ENCODE peak calls at places on chromosomes 3 and 15, in five cellular contexts. E, C, Z, A and F are unnamed samples.

GRCh38 chr15:70055601-70056051 is 42.1 kb downstream of the TLE3 start:
- DNase-seq in E (no peak), C (no peak), Z (no peak), A (no peak), F (no peak)

GRCh38 chr3:47985376-47985775 is 30.8 kb downstream of the MAP4 start:
- DNase-seq in E (peak; percentile 19), C (no peak), Z (no peak), A (no peak), F (no peak)

GRCh38 chr3:196227629-196228493 is 11.5 kb downstream of the SLC51A start:
- DNase-seq in E (peak; percentile 81), C (no peak), Z (no peak), A (no peak), F (no peak)

GRCh38 chr15:69668963-69669362 is 216.3 kb downstream of the RPLP1 start:
- DNase-seq in E (no peak), C (no peak), Z (no peak), A (no peak), F (no peak)

GRCh38 chr3:144553301-144553700 is 581.7 kb downstream of the DIPK2A start:
- DNase-seq in E (no peak), C (no peak), Z (no peak), A (no peak), F (no peak)

GRCh38 chr15:34214135-34214534 is 4.2 kb upstream of the KATNBL1 start:
- DNase-seq in E (no peak), C (no peak), Z (no peak), A (no peak), F (no peak)

GRCh38 chr15:61116830-61117229 is 112.3 kb downstream of the RORA start:
- DNase-seq in E (no peak), C (no peak), Z (no peak), A (no peak), F (no peak)

GRCh38 chr15:61063875-61064320 is 165.2 kb downstream of the RORA start:
- DNase-seq in E (no peak), C (no peak), Z (no peak), A (no peak), F (no peak)

GRCh38 chr3:38177175-38177574 is 11.8 kb downstream of the OXSR1 start:
- DNase-seq in E (peak; percentile 13), C (no peak), Z (no peak), A (no peak), F (no peak)

GRCh38 chr15:99416191-99417188 is 149.3 kb upstream of the MEF2A start:
- DNase-seq in E (no peak), C (no peak), Z (no peak), A (no peak), F (no peak)

GRCh38 chr15:76059320-76060097 is at the start of gene TMEM266:
- DNase-seq in E (peak; percentile 83), C (no peak), Z (peak; percentile 30), A (peak; percentile 76), F (peak; percentile 3)

GRCh38 chr15:74540135-74540760 is 772 bp upstream of the ARID3B start:
- DNase-seq in E (peak; percentile 9), C (peak; percentile 37), Z (no peak), A (no peak), F (peak; percentile 22)

GRCh38 chr3:194360568-194360967 is 9.0 kb downstream of the LRRC15 start:
- DNase-seq in E (no peak), C (no peak), Z (no peak), A (no peak), F (no peak)